ENCODE peak calls at places on chromosomes 16 and 17, in six cellular contexts. R is left lung; X is spleen; E is fibroblast of the conjunctiva; D is GM03348; K is activated CD4-positive, alpha-beta T cell treated with anti-CD3 and anti-CD28 coated beads, Interleukin-2, amount 50 U/mL, for 24 hours. J is an unnamed sample.

GRCh38 chr17:32627233-32628008 is 140.6 kb downstream of the CDK5R1 start:
- DNase-seq in E (no peak), D (no peak), K (no peak), X (no peak), R (no peak), J (no peak)

GRCh38 chr16:799948-800833 is at the start of gene GNG13:
- DNase-seq in E (no peak), R (no peak), K (no peak), X (no peak), D (no peak), J (no peak)

GRCh38 chr16:10896165-10896564 is 19.2 kb downstream of the CIITA start:
- DNase-seq in R (no peak), D (no peak), X (no peak), K (no peak), E (no peak), J (no peak)

GRCh38 chr17:42827472-42827871 is 3.4 kb upstream of the BECN1 start:
- DNase-seq in E (no peak), R (no peak), D (no peak), K (no peak), X (no peak), J (no peak)

GRCh38 chr17:60560860-60561257 is 34.8 kb upstream of the APPBP2 start:
- DNase-seq in X (no peak), E (no peak), D (no peak), R (no peak), K (no peak), J (no peak)

GRCh38 chr17:48520631-48521045 is 10.2 kb downstream of the HOXB1 start:
- DNase-seq in E (no peak), K (no peak), X (no peak), R (no peak), D (peak; percentile 48), J (no peak)

GRCh38 chr16:24906199-24906808 is 60.5 kb downstream of the SLC5A11 start:
- DNase-seq in K (no peak), X (peak; percentile 4), D (peak; percentile 64), R (no peak), E (peak; percentile 16), J (no peak)

GRCh38 chr16:85055503-85056210 is 28.1 kb downstream of the KIAA0513 start:
- DNase-seq in E (peak; percentile 21), D (peak; percentile 62), K (peak; percentile 24), R (peak; percentile 70), X (peak; percentile 92), J (no peak)

GRCh38 chr17:21249086-21249795 is 4.0 kb downstream of the NATD1 start:
- DNase-seq in E (no peak), K (no peak), D (no peak), R (no peak), X (no peak), J (no peak)

GRCh38 chr16:6104423-6104822 is 1006.8 kb upstream of the EEF2KMT start:
- DNase-seq in D (no peak), X (no peak), K (no peak), E (no peak), R (no peak), J (no peak)

GRCh38 chr16:30924086-30924714 is 828 bp downstream of the FBXL19 start:
- DNase-seq in R (peak; percentile 86), X (peak; percentile 91), D (peak; percentile 37), K (no peak), E (no peak), J (no peak)

GRCh38 chr16:1428511-1428910 is 2.4 kb upstream of the PERCC1 start:
- DNase-seq in X (peak; percentile 91), D (no peak), R (no peak), K (peak; percentile 24), E (no peak), J (peak; percentile 20)

GRCh38 chr16:57284206-57284951 is at the start of gene PLLP:
- DNase-seq in X (no peak), R (peak; percentile 87), E (no peak), K (peak; percentile 11), D (peak; percentile 67), J (peak; percentile 39)

GRCh38 chr16:74650966-74651567 is 15.6 kb downstream of the RFWD3 start:
- DNase-seq in E (no peak), X (no peak), K (no peak), R (no peak), D (peak; percentile 22), J (no peak)

GRCh38 chr17:62592305-62593099 is 35.0 kb upstream of the MRC2 start:
- DNase-seq in E (no peak), R (no peak), K (no peak), X (no peak), D (no peak), J (no peak)

GRCh38 chr17:65103896-65104295 is 33.3 kb upstream of the RGS9 start:
- DNase-seq in D (no peak), E (no peak), R (no peak), X (no peak), K (no peak), J (no peak)

GRCh38 chr17:79985951-79986391 is 49.7 kb downstream of the TBC1D16 start:
- DNase-seq in K (no peak), E (no peak), X (peak; percentile 39), R (peak; percentile 34), D (no peak), J (no peak)

GRCh38 chr17:49928826-49929475 is 40.0 kb upstream of the DLX4 start:
- DNase-seq in X (no peak), R (no peak), E (no peak), D (peak; percentile 46), K (no peak), J (no peak)

GRCh38 chr17:29409963-29410362 is 19.8 kb downstream of the TAOK1 start:
- DNase-seq in K (no peak), E (no peak), D (no peak), R (no peak), X (no peak), J (no peak)

GRCh38 chr16:252366-253337 is 18.0 kb downstream of the FAM234A start:
- DNase-seq in E (no peak), K (no peak), D (no peak), X (no peak), R (peak; percentile 53), J (no peak)

GRCh38 chr17:19561697-19562318 is 28.2 kb downstream of the SLC47A1 start:
- DNase-seq in D (no peak), E (no peak), K (no peak), R (no peak), X (no peak), J (no peak)

GRCh38 chr16:84559311-84559932 is 55.0 kb upstream of the MEAK7 start:
- DNase-seq in D (no peak), X (peak; percentile 56), E (no peak), K (no peak), R (no peak), J (no peak)

GRCh38 chr16:89071686-89072182 is 21.9 kb upstream of the ACSF3 start:
- DNase-seq in E (no peak), X (no peak), K (no peak), R (peak; percentile 51), D (no peak), J (no peak)

GRCh38 chr17:30513346-30513745 is 36.1 kb downstream of the GOSR1 start:
- DNase-seq in D (peak; percentile 14), X (no peak), K (no peak), R (no peak), E (no peak), J (no peak)

GRCh38 chr16:85583491-85584181 is 29.5 kb upstream of the GSE1 start:
- DNase-seq in E (no peak), D (peak; percentile 55), R (no peak), X (no peak), K (no peak), J (no peak)

GRCh38 chr17:66399441-66399840 is 97.0 kb downstream of the PRKCA start:
- DNase-seq in E (no peak), D (no peak), X (no peak), K (no peak), R (no peak), J (no peak)

GRCh38 chr17:40486513-40487370 is 14.7 kb downstream of the TNS4 start:
- DNase-seq in D (peak; percentile 71), R (no peak), X (no peak), E (peak; percentile 64), K (no peak), J (no peak)

GRCh38 chr17:55567240-55568216 is 56.3 kb upstream of the SMIM36 start:
- DNase-seq in D (no peak), E (no peak), K (no peak), X (no peak), R (no peak), J (no peak)

GRCh38 chr16:29675811-29676643 is 3.0 kb upstream of the QPRT start:
- DNase-seq in K (no peak), X (no peak), D (no peak), R (no peak), E (no peak), J (no peak)

GRCh38 chr17:27241346-27241946 is 52.5 kb upstream of the WSB1 start:
- DNase-seq in D (no peak), R (no peak), K (no peak), X (no peak), E (peak; percentile 26), J (no peak)

GRCh38 chr17:80105762-80106161 is 4.4 kb downstream of the GAA start:
- DNase-seq in X (peak; percentile 68), K (no peak), R (peak; percentile 82), D (no peak), E (no peak), J (no peak)

GRCh38 chr17:10622610-10623485 is 34.3 kb downstream of the MYH3 start:
- DNase-seq in R (no peak), K (no peak), E (no peak), X (peak; percentile 67), D (no peak), J (no peak)

GRCh38 chr17:32484628-32485027 is 2.2 kb upstream of the CDK5R1 start:
- DNase-seq in K (no peak), D (no peak), R (no peak), X (peak; percentile 72), E (no peak), J (no peak)

GRCh38 chr16:2532494-2533141 is 1.4 kb upstream of the CEMP1 start:
- DNase-seq in D (no peak), X (peak; percentile 94), E (no peak), K (peak; percentile 33), R (peak; percentile 89), J (no peak)

GRCh38 chr17:39011907-39012468 is 44.8 kb upstream of the FBXO47 start:
- DNase-seq in X (no peak), K (no peak), E (no peak), D (no peak), R (no peak), J (no peak)

GRCh38 chr16:73329363-73330306 is 281.7 kb upstream of the ZFHX3 start:
- DNase-seq in D (no peak), X (no peak), R (no peak), E (no peak), K (no peak), J (no peak)

GRCh38 chr17:35127751-35128514 is 6.5 kb downstream of the FNDC8 start:
- DNase-seq in E (peak; percentile 69), K (no peak), X (no peak), R (no peak), D (peak; percentile 75), J (no peak)

GRCh38 chr17:77675816-77676799 is 282.4 kb upstream of the TNRC6C start:
- DNase-seq in R (no peak), X (peak; percentile 63), D (peak; percentile 49), K (no peak), E (no peak), J (no peak)

GRCh38 chr17:77579717-77580116 is 378.8 kb upstream of the TNRC6C start:
- DNase-seq in K (no peak), R (no peak), D (no peak), E (no peak), X (no peak), J (no peak)

J was measured in activated naive CD4-positive, alpha-beta T cell.